ENCODE peak calls at places on chromosomes 1 and 21, in seven cellular contexts. S, O, P, J, U, F and W are unnamed samples.

GRCh38 chr1:41573803-41574713 is 89.6 kb upstream of the EDN2 start:
- DNase-seq in S (peak; percentile 57), O (peak; percentile 67), P (peak; percentile 90), J (peak; percentile 65), U (peak; percentile 94), F (peak; percentile 65), W (peak; percentile 91)

GRCh38 chr1:26159113-26160039 is 497 bp downstream of the FAM110D start:
- DNase-seq in S (no peak), O (no peak), P (no peak), J (no peak), U (no peak), F (no peak), W (no peak)

GRCh38 chr21:37974081-37974480 is 57.8 kb upstream of the KCNJ6 start:
- DNase-seq in S (peak; percentile 71), O (peak; percentile 71), P (no peak), J (no peak), U (no peak), F (peak; percentile 41), W (peak; percentile 47)

GRCh38 chr1:39943471-39944290 is 11.3 kb upstream of the MFSD2A start:
- DNase-seq in S (peak; percentile 88), O (no peak), P (no peak), J (no peak), U (no peak), F (no peak), W (no peak)

GRCh38 chr1:150765229-150765976 is at the start of gene CTSS:
- DNase-seq in S (no peak), O (no peak), P (no peak), J (peak; percentile 58), U (no peak), F (peak; percentile 20), W (peak; percentile 40)

GRCh38 chr1:60922304-60922703 is 160.1 kb upstream of the NFIA start:
- DNase-seq in S (no peak), O (no peak), P (peak; percentile 20), J (no peak), U (no peak), F (no peak), W (no peak)

GRCh38 chr1:181064030-181064594 is 24.4 kb upstream of the IER5 start:
- DNase-seq in S (no peak), O (no peak), P (no peak), J (no peak), U (no peak), F (no peak), W (no peak)

GRCh38 chr1:228037401-228038386 is 30.9 kb downstream of the WNT3A start:
- DNase-seq in S (peak; percentile 52), O (peak; percentile 29), P (peak; percentile 66), J (peak; percentile 6), U (peak; percentile 59), F (no peak), W (peak; percentile 55)

GRCh38 chr1:231800071-231800470 is 173.5 kb downstream of the DISC1 start:
- DNase-seq in S (peak; percentile 66), O (peak; percentile 76), P (no peak), J (no peak), U (no peak), F (no peak), W (peak; percentile 63)

GRCh38 chr1:48530727-48531351 is 58.8 kb upstream of the SPATA6 start:
- DNase-seq in S (peak; percentile 56), O (peak; percentile 23), P (peak; percentile 93), J (peak; percentile 29), U (peak; percentile 98), F (peak; percentile 47), W (peak; percentile 51)

GRCh38 chr1:220430059-220430458 is 97.9 kb upstream of the MARK1 start:
- DNase-seq in S (peak; percentile 24), O (peak; percentile 43), P (no peak), J (no peak), U (peak; percentile 68), F (no peak), W (no peak)

GRCh38 chr1:115237507-115237906 is 100.5 kb downstream of the NGF start:
- DNase-seq in S (peak; percentile 26), O (peak; percentile 60), P (no peak), J (no peak), U (no peak), F (no peak), W (peak; percentile 62)

GRCh38 chr1:19029191-19030085 is 73.0 kb upstream of the IFFO2 start:
- DNase-seq in S (no peak), O (no peak), P (no peak), J (no peak), U (no peak), F (no peak), W (no peak)

GRCh38 chr1:50531027-50531426 is 107.8 kb upstream of the DMRTA2 start:
- DNase-seq in S (no peak), O (no peak), P (no peak), J (peak; percentile 21), U (no peak), F (no peak), W (no peak)

GRCh38 chr1:30698401-30698981 is 24.9 kb downstream of the MATN1 start:
- DNase-seq in S (no peak), O (no peak), P (no peak), J (no peak), U (no peak), F (no peak), W (no peak)

GRCh38 chr1:23018661-23019093 is 591 bp upstream of the KDM1A start:
- DNase-seq in S (no peak), O (no peak), P (peak; percentile 16), J (no peak), U (peak; percentile 42), F (no peak), W (peak; percentile 65)

GRCh38 chr1:54275349-54275748 is 75.4 kb downstream of the MRPL37 start:
- DNase-seq in S (no peak), O (peak; percentile 80), P (no peak), J (peak; percentile 45), U (no peak), F (no peak), W (peak; percentile 87)

GRCh38 chr1:43708006-43708412 is 673 bp downstream of the ST3GAL3 start:
- DNase-seq in S (no peak), O (no peak), P (no peak), J (peak; percentile 59), U (peak; percentile 83), F (no peak), W (peak; percentile 83)

GRCh38 chr1:162855461-162856150 is 5.4 kb downstream of the CCDC190 start:
- DNase-seq in S (peak; percentile 39), O (peak; percentile 80), P (no peak), J (peak; percentile 63), U (no peak), F (no peak), W (peak; percentile 80)

GRCh38 chr1:20366766-20367602 is 76.3 kb downstream of the VWA5B1 start:
- DNase-seq in S (peak; percentile 48), O (peak; percentile 59), P (peak; percentile 75), J (peak; percentile 18), U (peak; percentile 92), F (peak; percentile 46), W (peak; percentile 77)

GRCh38 chr1:205073511-205073910 is 10.7 kb downstream of the TMEM81 start:
- DNase-seq in S (peak; percentile 78), O (no peak), P (no peak), J (no peak), U (no peak), F (no peak), W (peak; percentile 42)

GRCh38 chr1:244445320-244446181 is 6.2 kb downstream of the ADSS2 start:
- DNase-seq in S (no peak), O (peak; percentile 56), P (no peak), J (peak; percentile 45), U (no peak), F (no peak), W (peak; percentile 34)

GRCh38 chr1:64505944-64506658 is 36.2 kb downstream of the CACHD1 start:
- DNase-seq in S (peak; percentile 46), O (peak; percentile 31), P (peak; percentile 69), J (no peak), U (no peak), F (peak; percentile 18), W (no peak)
- H3K4me2 ChIP-seq in S (no peak overlapping the region), O (no peak overlapping the region), P (peak overlapping the region; percentile 86), J (peak overlapping the region; percentile 21), U (peak overlapping the region; percentile 79), F (peak overlapping the region; percentile 95), W (no peak overlapping the region)

DNA sequence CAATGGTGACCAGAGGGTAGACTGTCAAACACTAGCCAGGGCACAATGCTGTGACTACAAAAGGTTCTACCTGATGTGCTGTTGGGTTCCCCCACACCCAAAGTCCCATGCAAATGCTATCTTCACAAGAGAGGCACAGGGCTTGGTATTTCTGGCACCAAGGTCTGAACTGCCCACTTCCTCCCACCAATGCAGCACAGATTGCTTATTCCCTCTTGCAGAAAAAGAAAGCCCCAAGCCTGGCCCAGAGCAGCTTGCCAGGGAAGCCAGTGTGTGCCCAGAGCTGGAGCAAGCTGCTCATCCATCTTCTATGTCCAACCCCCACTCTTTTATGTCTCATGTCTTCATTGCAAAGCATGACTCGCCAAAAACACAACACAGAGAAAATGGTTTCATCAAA is 149.4 kb upstream of the CAMK1G start:
- DNase-seq in S (peak; percentile 84), O (peak; percentile 27), P (no peak), J (no peak), U (no peak), F (peak; percentile 25), W (peak; percentile 72)
- H3K27ac ChIP-seq in S (peak overlapping the region; percentile 99), O (no peak overlapping the region), P (peak overlapping the region; percentile 23), J (no peak overlapping the region), U (peak overlapping the region; percentile 96), F (peak overlapping the region; percentile 2), W (no peak overlapping the region)

GRCh38 chr21:32136546-32136945 is 142.3 kb downstream of the MIS18A start:
- DNase-seq in S (no peak), O (no peak), P (no peak), J (no peak), U (no peak), F (no peak), W (no peak)
- H3K4me2 ChIP-seq in S (no peak overlapping the region), O (no peak overlapping the region), P (no peak overlapping the region), J (no peak overlapping the region), U (no peak overlapping the region), F (no peak overlapping the region), W (no peak overlapping the region)

GRCh38 chr1:6268431-6268830 is 7.5 kb upstream of the GPR153 start:
- DNase-seq in S (no peak), O (no peak), P (no peak), J (no peak), U (peak; percentile 78), F (no peak), W (no peak)

GRCh38 chr1:6269997-6270401 is 9.1 kb upstream of the GPR153 start:
- DNase-seq in S (no peak), O (no peak), P (peak; percentile 52), J (no peak), U (no peak), F (no peak), W (no peak)

GRCh38 chr1:6269271-6269996 is 8.5 kb upstream of the GPR153 start:
- DNase-seq in S (no peak), O (no peak), P (no peak), J (no peak), U (no peak), F (no peak), W (no peak)

GRCh38 chr1:6266641-6267040 is 5.7 kb upstream of the GPR153 start:
- DNase-seq in S (no peak), O (no peak), P (no peak), J (no peak), U (no peak), F (no peak), W (no peak)

DNA sequence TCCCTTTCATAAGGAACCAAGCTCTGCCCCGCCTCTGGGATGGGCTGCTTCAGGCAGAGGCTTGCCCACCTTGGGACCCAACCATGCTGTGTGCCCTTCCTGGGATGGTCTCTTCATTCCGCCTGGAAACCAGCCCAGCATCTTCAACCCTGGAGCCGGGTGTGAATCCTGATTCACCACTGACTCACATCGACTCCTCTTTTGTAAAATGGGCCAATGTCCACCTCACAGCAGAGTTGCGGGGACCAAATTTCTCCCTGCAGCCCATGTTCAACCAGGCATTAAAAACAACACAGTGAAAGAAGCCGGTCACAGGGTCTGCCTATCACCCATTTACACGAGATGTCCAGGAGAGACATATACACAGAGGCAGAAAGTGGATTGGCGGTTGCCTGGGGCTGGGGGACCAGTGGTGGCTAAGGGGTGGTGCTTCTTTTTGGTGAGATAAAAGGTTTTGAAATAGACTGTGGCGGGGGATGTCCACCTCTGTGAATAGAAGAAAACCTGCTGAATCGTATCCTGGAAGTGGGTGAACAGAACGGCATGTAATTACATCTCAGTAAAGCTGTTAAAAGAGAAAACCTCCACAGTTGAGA is 6.9 kb upstream of the GPR153 start:
- DNase-seq in S (peak; percentile 78), O (peak; percentile 61), P (no peak), J (no peak), U (no peak), F (no peak), W (peak; percentile 84)
- H3K27ac ChIP-seq in S (no peak overlapping the region), O (no peak overlapping the region), P (no peak overlapping the region), J (no peak overlapping the region), U (no peak overlapping the region), F (no peak overlapping the region), W (no peak overlapping the region)